ENCODE peak calls at places on chromosomes 16 and 17, in eight cellular contexts. X is cardiac fibroblast, U is HFFc6, V is endothelial cell, O is stomach, A is psoas muscle, J is BE2C, P is kidney epithelial cell. Y is an unnamed sample.

GRCh38 chr16:8686031-8686621 is 11.7 kb downstream of the ABAT start:
- DNase-seq in J (no peak), P (no peak), O (peak), U (no peak), X (no peak), A (no peak), V (no peak), Y (no peak)

GRCh38 chr16:66003196-66003595 is 363.3 kb upstream of the CDH5 start:
- DNase-seq in J (no peak), U (peak), V (no peak), A (no peak), O (no peak), P (no peak), X (no peak), Y (no peak)

GRCh38 chr17:45200701-45201100 is 21.0 kb upstream of the FMNL1 start:
- DNase-seq in X (peak), A (peak), P (no peak), U (no peak), V (no peak), O (no peak), J (no peak), Y (no peak)

GRCh38 chr16:23505180-23505665 is 5.1 kb downstream of the GGA2 start:
- DNase-seq in O (no peak), P (no peak), A (no peak), U (no peak), X (no peak), V (no peak), J (no peak), Y (no peak)

GRCh38 chr17:46742539-46743270 is 75.8 kb downstream of the WNT3 start:
- DNase-seq in X (peak), U (peak), P (peak), J (peak), A (no peak), V (no peak), O (no peak), Y (no peak)

GRCh38 chr17:76869209-76869877 is 1.1 kb downstream of the MGAT5B start:
- DNase-seq in V (no peak), J (peak), P (no peak), U (no peak), A (no peak), O (no peak), X (no peak), Y (no peak)

GRCh38 chr17:660453-660852 is 54.2 kb downstream of the VPS53 start:
- DNase-seq in A (no peak), U (no peak), P (no peak), V (no peak), J (no peak), O (no peak), X (no peak), Y (no peak)

GRCh38 chr16:13543850-13544249 is 376.1 kb upstream of the ERCC4 start:
- DNase-seq in O (no peak), U (no peak), V (no peak), P (no peak), X (no peak), J (no peak), A (no peak), Y (no peak)

GRCh38 chr17:37743875-37744632 is 805 bp downstream of the HNF1B start:
- DNase-seq in X (no peak), U (no peak), P (no peak), A (no peak), J (no peak), V (peak), O (peak), Y (peak)

GRCh38 chr17:27376637-27377547 is 79.4 kb upstream of the KSR1 start:
- DNase-seq in X (peak), P (no peak), U (peak), A (no peak), J (no peak), V (no peak), O (no peak), Y (no peak)

GRCh38 chr16:16073884-16074781 is 124.7 kb downstream of the ABCC1 start:
- DNase-seq in P (peak), J (no peak), O (peak), X (peak), U (peak), A (no peak), V (peak), Y (no peak)

GRCh38 chr16:56450275-56450889 is 750 bp downstream of the NUDT21 start:
- DNase-seq in O (no peak), U (peak), X (peak), P (no peak), J (peak), V (no peak), A (no peak), Y (no peak)

GRCh38 chr17:66152756-66153155 is 39.2 kb downstream of the CEP112 start:
- DNase-seq in V (no peak), P (peak), X (peak), O (no peak), A (no peak), J (no peak), U (peak), Y (no peak)

GRCh38 chr16:69709456-69710084 is 16.8 kb downstream of the NQO1 start:
- DNase-seq in J (no peak), X (peak), U (peak), V (no peak), P (no peak), O (no peak), A (no peak), Y (no peak)

GRCh38 chr16:14003119-14003570 is 68.0 kb upstream of the MRTFB start:
- DNase-seq in X (peak), V (peak), P (no peak), O (no peak), U (peak), A (peak), J (peak), Y (no peak)

GRCh38 chr17:76153202-76153601 is 12.2 kb upstream of the FOXJ1 start:
- DNase-seq in X (no peak), O (no peak), V (no peak), A (no peak), U (no peak), J (no peak), P (no peak), Y (no peak)

GRCh38 chr16:35798885-35799426 is 2339.5 kb downstream of the TP53TG3F start:
- DNase-seq in O (no peak), J (peak), U (no peak), X (no peak), V (no peak), A (no peak), P (no peak), Y (no peak)

GRCh38 chr16:10581507-10581906 is 1.1 kb upstream of the EMP2 start:
- DNase-seq in O (no peak), V (no peak), X (peak), U (no peak), P (no peak), J (no peak), A (no peak), Y (no peak)

GRCh38 chr17:82981141-82981540 is 98.3 kb upstream of the METRNL start:
- DNase-seq in A (no peak), X (no peak), J (no peak), O (no peak), U (no peak), V (no peak), P (no peak), Y (no peak)

GRCh38 chr17:44779211-44780025 is 20.6 kb downstream of the ADAM11 start:
- DNase-seq in X (peak), A (peak), V (peak), J (peak), U (peak), O (peak), P (no peak), Y (peak)

GRCh38 chr17:65283704-65284103 is 146.5 kb downstream of the RGS9 start:
- DNase-seq in V (no peak), U (no peak), A (no peak), J (no peak), X (peak), O (no peak), P (no peak), Y (no peak)

GRCh38 chr16:31072540-31073072 is 1.4 kb downstream of the ZNF668 start:
- DNase-seq in X (peak), U (peak), V (peak), J (no peak), O (no peak), A (peak), P (no peak), Y (no peak)

GRCh38 chr16:30976486-30976885 is 8.5 kb upstream of the HSD3B7 start:
- DNase-seq in U (no peak), A (no peak), J (no peak), X (no peak), O (no peak), V (no peak), P (no peak), Y (no peak)

GRCh38 chr16:89201467-89202377 is 1.4 kb upstream of the SLC22A31 start:
- DNase-seq in A (peak), J (peak), P (no peak), V (peak), X (peak), O (peak), U (no peak), Y (peak)

GRCh38 chr16:84379008-84379730 is 10.8 kb downstream of the ATP2C2 start:
- DNase-seq in P (no peak), A (no peak), X (peak), O (no peak), J (no peak), V (no peak), U (no peak), Y (no peak)

GRCh38 chr16:19118938-19119431 is 5.2 kb downstream of the ITPRIPL2 start:
- DNase-seq in J (no peak), U (peak), X (peak), V (no peak), P (peak), A (no peak), O (no peak), Y (no peak)

GRCh38 chr16:88847654-88848053 is 9.1 kb downstream of the GALNS start:
- DNase-seq in O (no peak), A (no peak), V (no peak), U (no peak), X (no peak), P (no peak), J (no peak), Y (no peak)

GRCh38 chr16:53695070-53695469 is 8.6 kb downstream of the RPGRIP1L start:
- DNase-seq in U (peak), P (peak), X (no peak), O (no peak), A (no peak), J (no peak), V (no peak), Y (no peak)

GRCh38 chr16:80620656-80621605 is 80.1 kb downstream of the DYNLRB2 start:
- DNase-seq in J (no peak), O (no peak), V (no peak), A (no peak), X (no peak), P (no peak), U (peak), Y (no peak)

DNA sequence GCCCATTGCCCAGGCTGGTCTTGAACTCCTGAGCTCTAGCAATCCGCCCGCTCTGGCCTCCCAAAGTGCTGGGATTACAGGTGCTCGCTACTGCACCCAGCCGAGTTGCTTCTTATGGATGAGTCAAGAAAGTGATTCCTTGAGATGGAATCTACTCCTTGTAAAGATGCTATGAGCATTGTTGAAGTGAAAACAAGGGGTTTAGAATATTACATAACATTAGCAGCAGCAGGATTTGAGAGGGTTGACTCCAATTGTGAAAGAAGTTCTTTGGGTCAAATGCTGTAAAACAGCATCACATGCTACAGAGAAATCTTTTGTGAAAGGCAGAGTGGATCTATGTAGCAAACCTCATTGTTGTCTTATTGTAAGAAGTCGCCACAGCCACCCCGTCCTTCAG is 72.7 kb downstream of the NT5M start:
- DNase-seq in O (no peak), V (no peak), P (no peak), J (no peak), X (no peak), A (no peak), U (peak), Y (no peak)
- TF ChIP-seq CTCF in O (no peak), V (no peak), P (no peak), J (no peak), X (no peak), A (no peak), U (no peak), Y (no peak)

DNA sequence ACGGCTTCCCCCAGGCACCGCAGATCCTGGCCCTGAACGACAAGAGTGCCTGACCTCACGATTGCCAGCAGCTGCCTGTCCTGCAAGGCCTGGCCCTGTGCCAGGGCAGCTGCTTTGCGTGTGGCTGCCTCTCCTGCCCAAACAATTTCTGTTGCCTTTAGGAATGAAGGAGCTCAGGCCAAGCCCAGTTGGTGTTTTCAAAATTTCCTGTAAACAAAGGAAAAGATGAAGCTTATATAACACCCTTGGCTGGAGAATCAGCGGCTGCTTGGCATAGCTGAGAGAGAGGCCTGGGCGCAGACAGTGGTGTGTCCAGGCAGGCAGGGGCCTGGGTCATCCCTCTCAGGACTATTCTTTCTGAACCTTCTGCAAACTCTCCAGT is 11.7 kb upstream of the SLC47A2 start:
- DNase-seq in O (peak), X (peak), J (peak), P (no peak), A (peak), V (no peak), U (peak), Y (no peak)
- TF ChIP-seq CTCF in O (no peak), X (no peak), J (no peak), P (no peak), A (no peak), V (no peak), U (no peak), Y (no peak)

DNA sequence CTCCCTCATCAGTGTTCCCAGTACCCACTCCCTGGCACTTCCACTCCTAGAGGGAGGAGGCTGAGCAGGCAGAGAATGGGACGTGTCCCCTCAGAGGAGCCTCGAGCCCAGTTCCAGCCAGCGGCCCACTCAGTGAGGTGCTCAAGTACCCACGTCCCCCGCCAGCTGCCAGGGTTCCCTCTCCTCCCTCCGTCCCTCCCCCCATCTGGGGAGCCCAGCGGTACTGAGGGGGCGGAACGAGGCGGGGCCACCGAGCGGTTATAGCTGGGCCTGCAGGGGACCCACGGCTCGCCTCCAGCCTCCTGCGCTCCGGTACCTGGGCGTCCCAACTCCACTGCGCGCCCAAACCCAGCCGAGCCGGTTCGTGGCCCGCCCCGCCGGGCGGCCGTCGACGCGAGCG is at the start of gene NPW:
- DNase-seq in U (no peak), P (no peak), J (peak), A (no peak), X (no peak), V (no peak), O (no peak), Y (no peak)
- TF ChIP-seq CTCF in U (no peak), P (no peak), J (no peak), A (no peak), X (no peak), V (no peak), O (no peak), Y (no peak)

GRCh38 chr17:22703204-22703603 is 1010.9 kb downstream of the KCNJ18 start:
- DNase-seq in A (no peak), P (no peak), J (no peak), X (no peak), V (no peak), U (no peak), O (no peak), Y (no peak)
- TF ChIP-seq CTCF in A (no peak), P (no peak), J (peak), X (no peak), V (no peak), U (no peak), O (no peak), Y (no peak)

DNA sequence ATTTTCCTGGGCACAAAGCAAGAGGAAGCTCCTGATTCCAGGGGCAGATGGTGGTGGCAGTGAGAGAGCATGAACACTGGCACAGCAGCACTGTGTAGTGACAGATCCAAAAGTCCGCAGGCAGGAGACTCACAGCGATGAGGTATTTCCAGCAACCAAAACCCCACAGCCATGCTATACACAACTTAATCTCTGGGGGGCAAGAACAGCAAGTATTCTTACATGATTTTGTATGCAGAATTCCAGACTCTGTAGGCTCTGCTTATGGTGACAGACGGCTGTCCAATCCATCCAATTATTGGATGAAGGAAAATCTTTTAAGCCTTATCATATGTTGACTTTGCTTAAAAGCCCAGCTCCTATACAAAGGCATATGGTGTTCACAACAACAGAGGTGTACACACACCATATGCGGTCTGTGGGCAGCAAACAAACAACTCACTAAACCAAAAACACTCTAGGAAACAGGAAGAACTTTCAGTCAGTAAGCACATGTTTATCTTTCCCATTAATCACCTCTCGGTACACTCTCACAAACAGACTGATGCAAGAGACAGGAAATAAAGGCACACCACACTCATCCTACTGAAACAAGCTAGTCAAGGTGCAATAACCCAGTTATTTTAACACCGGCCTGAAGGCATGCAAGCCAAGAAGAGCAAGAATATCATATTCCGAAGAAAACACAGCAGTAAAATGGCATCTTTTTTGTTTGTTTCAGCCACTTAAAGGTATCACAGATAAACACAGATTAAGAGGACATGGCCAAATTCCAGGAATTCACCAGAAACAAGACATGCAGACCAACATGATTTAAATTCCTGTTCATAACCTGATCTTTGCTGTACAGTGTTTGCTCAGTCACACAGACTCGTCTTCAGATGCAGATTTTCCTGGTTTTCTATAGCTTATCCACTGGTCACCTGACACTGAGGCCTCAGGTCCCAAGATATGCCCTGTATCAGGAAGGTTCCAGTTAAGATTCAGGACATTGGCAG is 47.8 kb downstream of the ERN1 start:
- DNase-seq in O (no peak), X (peak), A (no peak), J (peak), P (peak), V (peak), U (peak), Y (no peak)
- TF ChIP-seq CTCF in O (no peak), X (no peak), A (no peak), J (peak), P (no peak), V (no peak), U (peak), Y (no peak)

DNA sequence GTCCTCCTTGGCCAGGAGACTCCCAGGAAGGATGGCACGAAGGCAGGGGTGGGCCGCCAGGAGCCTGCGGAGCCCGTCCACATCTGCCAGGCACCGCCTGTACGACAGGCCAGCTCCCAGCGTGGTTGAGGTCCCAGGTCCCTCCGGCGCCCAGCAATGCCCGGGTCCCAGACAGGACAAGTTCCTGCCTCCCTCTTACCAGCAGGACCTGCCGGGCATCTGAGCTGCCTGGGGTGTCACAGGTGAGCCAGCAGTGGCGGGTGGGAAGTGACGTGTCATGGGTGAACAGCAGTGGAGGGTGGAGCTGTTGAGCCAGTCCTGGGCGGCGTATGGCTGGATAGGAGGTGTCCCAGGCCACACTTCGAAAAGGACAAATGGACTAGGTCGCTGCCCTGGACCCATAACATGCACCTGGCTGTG is 15.7 kb upstream of the BAHCC1 start:
- DNase-seq in O (peak), P (no peak), J (no peak), V (no peak), X (no peak), A (peak), U (no peak), Y (no peak)
- TF ChIP-seq CTCF in O (no peak), P (no peak), J (peak), V (no peak), X (no peak), A (no peak), U (no peak), Y (no peak)

GRCh38 chr17:79811036-79811887 is 14.4 kb upstream of the CBX8 start:
- DNase-seq in O (no peak), P (no peak), A (no peak), U (no peak), X (no peak), J (peak), V (peak), Y (peak)

GRCh38 chr17:79810138-79811027 is 13.5 kb upstream of the CBX8 start:
- DNase-seq in A (peak), P (peak), O (peak), J (peak), V (peak), U (peak), X (peak), Y (peak)

GRCh38 chr17:79809530-79810137 is 12.8 kb upstream of the CBX8 start:
- DNase-seq in X (no peak), V (no peak), J (no peak), O (peak), P (no peak), A (no peak), U (no peak), Y (no peak)

GRCh38 chr17:79806863-79807720 is 10.2 kb upstream of the CBX8 start:
- DNase-seq in J (no peak), O (no peak), X (no peak), U (no peak), P (no peak), V (no peak), A (no peak), Y (no peak)

GRCh38 chr17:79808763-79809529 is 12.1 kb upstream of the CBX8 start:
- DNase-seq in A (no peak), J (no peak), X (peak), P (peak), O (peak), V (no peak), U (no peak), Y (no peak)
- TF ChIP-seq CTCF in A (no peak), J (peak), X (peak), P (peak), O (no peak), V (no peak), U (no peak), Y (peak)

GRCh38 chr17:15090533-15090932 is 174.6 kb downstream of the PMP22 start:
- DNase-seq in J (no peak), P (no peak), V (no peak), U (no peak), A (no peak), O (no peak), X (no peak), Y (no peak)

GRCh38 chr17:15092762-15093161 is 172.4 kb downstream of the PMP22 start:
- DNase-seq in J (no peak), O (no peak), V (no peak), P (no peak), U (peak), A (no peak), X (no peak), Y (no peak)

GRCh38 chr17:15087946-15088345 is 177.2 kb downstream of the PMP22 start:
- DNase-seq in X (no peak), A (no peak), U (no peak), V (no peak), J (no peak), O (no peak), P (no peak), Y (no peak)

GRCh38 chr17:15092261-15092660 is 172.9 kb downstream of the PMP22 start:
- DNase-seq in O (no peak), V (no peak), A (no peak), X (no peak), U (no peak), P (no peak), J (no peak), Y (no peak)

GRCh38 chr17:15091825-15092224 is 173.3 kb downstream of the PMP22 start:
- DNase-seq in U (no peak), P (no peak), X (peak), A (no peak), O (no peak), V (no peak), J (no peak), Y (no peak)
- TF ChIP-seq CTCF in U (peak), P (peak), X (no peak), A (no peak), O (no peak), V (no peak), J (peak), Y (peak)

GRCh38 chr17:67602974-67603373 is 114.8 kb upstream of the NOL11 start:
- DNase-seq in P (no peak), U (peak), O (peak), V (peak), X (peak), J (peak), A (no peak), Y (peak)
- TF ChIP-seq CTCF in P (peak), U (peak), O (no peak), V (peak), X (peak), J (peak), A (no peak), Y (peak)

Y was measured in progenitor cell of endocrine pancreas.